ENCODE peak calls at places on chromosomes 3 and 15, in nine cellular contexts. N, Q, X, M, F, V, C, H and L are unnamed samples.
A peak's percentile ranks its signal among the peaks of the same experiment; 100 is the strongest.

GRCh38 chr3:19046440-19046839 is 101.9 kb upstream of the KCNH8 start:
- DNase-seq in N (peak; percentile 19), Q (peak; percentile 9), X (no peak), M (no peak), F (no peak), V (no peak), C (no peak), H (no peak), L (no peak)

GRCh38 chr3:43872301-43872700 is 181.6 kb downstream of the ABHD5 start:
- DNase-seq in N (peak; percentile 11), Q (no peak), X (no peak), M (peak; percentile 90), F (no peak), V (no peak), C (no peak), H (no peak), L (no peak)

GRCh38 chr15:31752363-31752762 is 278.0 kb upstream of the CHRNA7 start:
- DNase-seq in N (no peak), Q (no peak), X (no peak), M (peak; percentile 3), F (no peak), V (no peak), C (no peak), H (no peak), L (no peak)

GRCh38 chr3:110810356-110810755 is 261.3 kb upstream of the NECTIN3 start:
- DNase-seq in N (no peak), Q (no peak), X (no peak), M (peak; percentile 38), F (no peak), V (no peak), C (no peak), H (no peak), L (no peak)

GRCh38 chr3:122581622-122582021 is 4.2 kb downstream of the PARP15 start:
- DNase-seq in N (no peak), Q (no peak), X (no peak), M (no peak), F (no peak), V (no peak), C (no peak), H (no peak), L (no peak)

GRCh38 chr3:60199306-60199705 is 1051.9 kb downstream of the FHIT start:
- DNase-seq in N (no peak), Q (no peak), X (no peak), M (no peak), F (no peak), V (no peak), C (no peak), H (no peak), L (no peak)

GRCh38 chr3:148079370-148079769 is 618.3 kb upstream of the AGTR1 start:
- DNase-seq in N (no peak), Q (no peak), X (no peak), M (no peak), F (no peak), V (no peak), C (peak; percentile 45), H (no peak), L (no peak)

GRCh38 chr3:128051459-128051836 is 789 bp upstream of the SEC61A1 start:
- DNase-seq in N (no peak), Q (peak; percentile 41), X (no peak), M (no peak), F (no peak), V (no peak), C (no peak), H (no peak), L (no peak)

GRCh38 chr3:148087601-148088371 is 609.9 kb upstream of the AGTR1 start:
- DNase-seq in N (no peak), Q (no peak), X (no peak), M (no peak), F (no peak), V (no peak), C (no peak), H (no peak), L (no peak)

GRCh38 chr3:8987673-8988655 is 24.7 kb upstream of the RAD18 start:
- DNase-seq in N (peak; percentile 78), Q (peak; percentile 67), X (peak; percentile 32), M (peak; percentile 23), F (peak; percentile 59), V (peak; percentile 3), C (peak; percentile 86), H (peak; percentile 74), L (peak; percentile 5)

GRCh38 chr3:162704991-162705390 is 1208.4 kb downstream of the OTOL1 start:
- DNase-seq in N (no peak), Q (no peak), X (no peak), M (no peak), F (no peak), V (no peak), C (no peak), H (no peak), L (no peak)

GRCh38 chr15:25397110-25397509 is 41.7 kb downstream of the UBE3A start:
- DNase-seq in N (no peak), Q (no peak), X (no peak), M (no peak), F (no peak), V (no peak), C (no peak), H (no peak), L (no peak)

GRCh38 chr15:38476120-38476519 is 22.2 kb downstream of the FAM98B start:
- DNase-seq in N (no peak), Q (no peak), X (no peak), M (no peak), F (no peak), V (no peak), C (no peak), H (no peak), L (no peak)

GRCh38 chr3:4421121-4421520 is 45.9 kb downstream of the SUMF1 start:
- DNase-seq in N (peak; percentile 48), Q (no peak), X (no peak), M (peak; percentile 45), F (no peak), V (peak; percentile 40), C (no peak), H (peak; percentile 54), L (no peak)

GRCh38 chr3:141380987-141381386 is 12.7 kb downstream of the ZBTB38 start:
- DNase-seq in N (no peak), Q (no peak), X (no peak), M (no peak), F (no peak), V (no peak), C (no peak), H (no peak), L (no peak)

GRCh38 chr3:126394179-126394976 is at the start of gene CFAP100:
- DNase-seq in N (no peak), Q (peak; percentile 49), X (no peak), M (no peak), F (no peak), V (no peak), C (peak; percentile 91), H (no peak), L (peak; percentile 66)

GRCh38 chr3:143951351-143951971 is 20.2 kb upstream of the DIPK2A start:
- DNase-seq in N (peak; percentile 23), Q (peak; percentile 43), X (peak; percentile 6), M (no peak), F (no peak), V (peak; percentile 20), C (no peak), H (peak; percentile 47), L (peak; percentile 28)

GRCh38 chr3:96966181-96966929 is 152.0 kb downstream of the EPHA6 start:
- DNase-seq in N (no peak), Q (no peak), X (no peak), M (no peak), F (no peak), V (no peak), C (no peak), H (no peak), L (no peak)

GRCh38 chr15:90058308-90058707 is 44.0 kb downstream of the IDH2 start:
- DNase-seq in N (peak; percentile 71), Q (no peak), X (no peak), M (no peak), F (no peak), V (no peak), C (no peak), H (no peak), L (no peak)

GRCh38 chr3:139523718-139524117 is 15.8 kb downstream of the RBP1 start:
- DNase-seq in N (no peak), Q (no peak), X (no peak), M (no peak), F (no peak), V (no peak), C (no peak), H (no peak), L (no peak)

GRCh38 chr3:191255156-191255555 is 56.1 kb downstream of the OSTN start:
- DNase-seq in N (no peak), Q (no peak), X (no peak), M (no peak), F (no peak), V (no peak), C (no peak), H (no peak), L (no peak)

GRCh38 chr15:45641374-45641778 is 6.5 kb downstream of the SQOR start:
- DNase-seq in N (peak; percentile 15), Q (peak; percentile 57), X (no peak), M (peak; percentile 91), F (no peak), V (no peak), C (no peak), H (no peak), L (no peak)

GRCh38 chr3:168273917-168274316 is 178.2 kb upstream of the GOLIM4 start:
- DNase-seq in N (no peak), Q (no peak), X (no peak), M (no peak), F (no peak), V (no peak), C (no peak), H (no peak), L (no peak)

GRCh38 chr3:31100519-31100918 is 206.1 kb upstream of the GADL1 start:
- DNase-seq in N (no peak), Q (no peak), X (no peak), M (no peak), F (no peak), V (no peak), C (no peak), H (no peak), L (no peak)

GRCh38 chr3:59237121-59237520 is 187.3 kb upstream of the CFAP20DC start:
- DNase-seq in N (no peak), Q (no peak), X (no peak), M (no peak), F (no peak), V (no peak), C (no peak), H (no peak), L (no peak)

GRCh38 chr15:84839714-84840113 is 22.6 kb downstream of the ALPK3 start:
- DNase-seq in N (no peak), Q (no peak), X (no peak), M (no peak), F (no peak), V (no peak), C (no peak), H (peak; percentile 27), L (no peak)

GRCh38 chr15:69014454-69014853 is at the start of gene NOX5:
- DNase-seq in N (no peak), Q (peak; percentile 4), X (no peak), M (peak; percentile 65), F (no peak), V (no peak), C (no peak), H (peak; percentile 21), L (no peak)

GRCh38 chr3:49198161-49198560 is 26.8 kb downstream of the KLHDC8B start:
- DNase-seq in N (no peak), Q (no peak), X (no peak), M (peak; percentile 16), F (no peak), V (no peak), C (no peak), H (no peak), L (no peak)

GRCh38 chr3:135057996-135058395 is 262.9 kb downstream of the EPHB1 start:
- DNase-seq in N (no peak), Q (no peak), X (no peak), M (no peak), F (no peak), V (no peak), C (no peak), H (no peak), L (no peak)

GRCh38 chr15:90774731-90775521 is 57.8 kb downstream of the BLM start:
- DNase-seq in N (no peak), Q (no peak), X (no peak), M (peak; percentile 40), F (no peak), V (no peak), C (no peak), H (no peak), L (no peak)

GRCh38 chr15:96336643-96337353 is 6.3 kb downstream of the NR2F2 start:
- DNase-seq in N (no peak), Q (peak; percentile 6), X (no peak), M (no peak), F (no peak), V (no peak), C (peak; percentile 42), H (no peak), L (no peak)